ENCODE peak calls at places on chromosomes 6 and 20, in seven cellular contexts. E, M, X, F, C, K and S are unnamed samples.

GRCh38 chr6:161246725-161247124 is 27.1 kb downstream of the AGPAT4 start:
- DNase-seq in C (no peak), F (no peak), E (no peak), K (no peak), X (no peak), M (no peak), S (no peak)

GRCh38 chr6:61787998-61788397 is 498.0 kb downstream of the KHDRBS2 start:
- DNase-seq in M (no peak), X (no peak), F (no peak), K (no peak), E (no peak), C (no peak), S (no peak)

GRCh38 chr6:100230976-100231316 is 233.8 kb downstream of the SIM1 start:
- DNase-seq in K (no peak), F (no peak), C (no peak), E (no peak), X (no peak), M (peak; percentile 65), S (no peak)

GRCh38 chr20:2688041-2688591 is 4.5 kb upstream of the EBF4 start:
- DNase-seq in K (peak; percentile 36), E (peak; percentile 42), F (no peak), C (peak; percentile 67), X (peak; percentile 78), M (peak; percentile 26), S (peak; percentile 71)

GRCh38 chr20:51430198-51430950 is 112.1 kb downstream of the NFATC2 start:
- DNase-seq in K (no peak), C (no peak), F (no peak), M (no peak), E (no peak), X (no peak), S (no peak)

GRCh38 chr20:58839474-58839874 is 11.2 kb downstream of the GNAS-AS1 start:
- DNase-seq in E (no peak), X (peak; percentile 78), M (peak; percentile 34), K (no peak), C (peak; percentile 14), F (no peak), S (no peak)

GRCh38 chr6:47780510-47781356 is 1.1 kb upstream of the OPN5 start:
- DNase-seq in E (peak; percentile 80), F (peak; percentile 6), X (no peak), K (no peak), M (peak; percentile 76), C (no peak), S (peak; percentile 49)

GRCh38 chr20:62929051-62929538 is 2.8 kb upstream of the DIDO1 start:
- DNase-seq in M (no peak), X (peak; percentile 86), F (peak; percentile 17), C (no peak), E (no peak), K (peak; percentile 77), S (peak; percentile 69)

GRCh38 chr6:29964904-29965872 is 22.9 kb downstream of the HLA-A start:
- DNase-seq in K (peak; percentile 78), E (peak; percentile 89), C (peak; percentile 91), X (peak; percentile 79), M (peak; percentile 96), F (peak; percentile 37), S (peak; percentile 77)

GRCh38 chr6:14322841-14323240 is 205.3 kb downstream of the CD83 start:
- DNase-seq in E (no peak), K (no peak), C (no peak), X (no peak), M (no peak), F (no peak), S (no peak)

GRCh38 chr6:44131880-44132279 is 4.5 kb downstream of the TMEM63B start:
- DNase-seq in X (no peak), C (no peak), M (no peak), K (no peak), E (no peak), F (no peak), S (no peak)

GRCh38 chr6:130882370-130882769 is 55.2 kb downstream of the SMLR1 start:
- DNase-seq in E (peak; percentile 74), M (no peak), C (no peak), X (no peak), K (no peak), F (no peak), S (no peak)

GRCh38 chr20:44576297-44576696 is 6.1 kb upstream of the PKIG start:
- DNase-seq in F (no peak), K (no peak), E (no peak), C (peak; percentile 67), X (no peak), M (peak; percentile 76), S (no peak)

GRCh38 chr20:42152570-42152969 is 534.4 kb upstream of the CHD6 start:
- DNase-seq in F (no peak), C (no peak), M (no peak), K (no peak), E (peak; percentile 6), X (no peak), S (no peak)

GRCh38 chr20:25007491-25008305 is 15.1 kb upstream of the APMAP start:
- DNase-seq in X (peak; percentile 59), M (no peak), C (no peak), F (no peak), K (no peak), E (no peak), S (no peak)

GRCh38 chr20:63580796-63581461 is 6.9 kb upstream of the HELZ2 start:
- DNase-seq in M (peak; percentile 76), K (no peak), F (no peak), C (no peak), E (no peak), X (no peak), S (no peak)

GRCh38 chr6:134446901-134447300 is 129.0 kb upstream of the SGK1 start:
- DNase-seq in E (no peak), F (no peak), M (no peak), C (no peak), X (no peak), K (no peak), S (no peak)

GRCh38 chr6:4788482-4788881 is 12.3 kb downstream of the CDYL start:
- DNase-seq in E (no peak), K (no peak), F (no peak), C (no peak), X (no peak), M (no peak), S (no peak)

GRCh38 chr20:43528258-43528875 is 20.9 kb downstream of the L3MBTL1 start:
- DNase-seq in E (no peak), K (no peak), X (no peak), C (no peak), M (no peak), F (no peak), S (no peak)

GRCh38 chr20:63522091-63522868 is 1.7 kb downstream of the PPDPF start:
- DNase-seq in K (no peak), M (no peak), E (no peak), C (no peak), F (no peak), X (peak; percentile 57), S (no peak)

GRCh38 chr6:36154286-36154685 is 24.0 kb downstream of the MAPK13 start:
- DNase-seq in E (no peak), C (no peak), F (no peak), X (no peak), M (no peak), K (no peak), S (no peak)

GRCh38 chr6:21800948-21801438 is 207.4 kb downstream of the SOX4 start:
- DNase-seq in C (no peak), X (no peak), K (no peak), M (peak; percentile 95), F (no peak), E (no peak), S (no peak)

GRCh38 chr6:163828038-163828790 is 413.7 kb downstream of the QKI start:
- DNase-seq in K (peak; percentile 31), C (no peak), M (peak; percentile 19), E (no peak), X (peak; percentile 81), F (no peak), S (no peak)

GRCh38 chr20:32439132-32439829 is 81.2 kb downstream of the ASXL1 start:
- DNase-seq in K (no peak), F (no peak), M (peak; percentile 84), E (peak; percentile 61), C (no peak), X (no peak), S (no peak)

GRCh38 chr6:36577298-36577697 is 16.9 kb upstream of the SRSF3 start:
- DNase-seq in C (no peak), X (no peak), E (no peak), F (no peak), M (peak; percentile 97), K (no peak), S (no peak)

GRCh38 chr6:13038315-13039261 is 289.7 kb downstream of the TBC1D7 start:
- DNase-seq in F (no peak), K (no peak), M (no peak), E (no peak), X (peak; percentile 71), C (no peak), S (no peak)